ENCODE peak calls at places on chromosomes 5 and 9, in six cellular contexts. A, J, L, T, N and Y are unnamed samples.

GRCh38 chr9:110048976-110049698 is 158.8 kb downstream of the C9orf152 start:
- DNase-seq in A (no peak), J (no peak), L (peak), T (peak), N (no peak), Y (no peak)

GRCh38 chr5:117568622-117569021 is 994.0 kb upstream of the SEMA6A start:
- DNase-seq in A (no peak), J (no peak), L (no peak), T (no peak), N (no peak), Y (no peak)

GRCh38 chr9:83775932-83776331 is 41.6 kb downstream of the GKAP1 start:
- DNase-seq in A (no peak), J (no peak), L (no peak), T (no peak), N (no peak), Y (no peak)

GRCh38 chr5:139982157-139982974 is 60.7 kb downstream of the NRG2 start:
- DNase-seq in A (no peak), J (no peak), L (no peak), T (peak), N (no peak), Y (peak)

GRCh38 chr9:272251-273213 is 57.9 kb downstream of the DOCK8 start:
- DNase-seq in A (no peak), J (peak), L (no peak), T (no peak), N (no peak), Y (no peak)

GRCh38 chr5:16913187-16913839 is 22.8 kb downstream of the MYO10 start:
- DNase-seq in A (no peak), J (no peak), L (no peak), T (no peak), N (no peak), Y (no peak)

GRCh38 chr5:64209353-64209752 is 43.7 kb downstream of the RNF180 start:
- DNase-seq in A (no peak), J (no peak), L (no peak), T (no peak), N (no peak), Y (no peak)

GRCh38 chr5:178808886-178809285 is 50.9 kb upstream of the ZNF354B start:
- DNase-seq in A (no peak), J (no peak), L (no peak), T (no peak), N (no peak), Y (no peak)